ENCODE peak calls at places on chromosomes 7 and 10, in ten cellular contexts. V is IMR-90, G is lung, Y is sigmoid colon, H is thoracic aorta, I is GM12878, P is suprapubic skin, A is RWPE1, B is BJ, Z is esophagus squamous epithelium. Q is an unnamed sample.
A peak's percentile ranks its signal among the peaks of the same experiment; 100 is the strongest.

GRCh38 chr10:109040622-109041021 is 882.7 kb downstream of the XPNPEP1 start:
- DNase-seq in V (no peak), G (no peak), Y (no peak), H (no peak), I (no peak), P (no peak), A (no peak), B (no peak), Z (no peak), Q (no peak)

GRCh38 chr10:81920213-81920829 is 45.3 kb downstream of the NRG3 start:
- DNase-seq in V (no peak), G (no peak), Y (no peak), H (no peak), I (no peak), P (no peak), A (no peak), B (no peak), Z (no peak), Q (no peak)

GRCh38 chr7:48246073-48246472 is 74.8 kb downstream of the ABCA13 start:
- DNase-seq in V (peak; percentile 9), G (peak; percentile 57), Y (no peak), H (no peak), I (peak; percentile 8), P (no peak), A (no peak), B (no peak), Z (no peak), Q (no peak)

GRCh38 chr7:155392726-155393570 is 65.0 kb upstream of the EN2 start:
- DNase-seq in V (no peak), G (no peak), Y (no peak), H (no peak), I (no peak), P (no peak), A (no peak), B (no peak), Z (no peak), Q (no peak)

GRCh38 chr7:410395-410910 is 109.2 kb downstream of the PDGFA start:
- DNase-seq in V (no peak), G (no peak), Y (peak; percentile 36), H (no peak), I (no peak), P (peak; percentile 57), A (no peak), B (no peak), Z (no peak), Q (peak; percentile 80)

GRCh38 chr10:127997241-127997640 is 90.3 kb downstream of the PTPRE start:
- DNase-seq in V (no peak), G (no peak), Y (peak; percentile 27), H (no peak), I (no peak), P (no peak), A (no peak), B (no peak), Z (no peak), Q (no peak)

GRCh38 chr10:876442-876841 is 55.1 kb downstream of the LARP4B start:
- DNase-seq in V (no peak), G (no peak), Y (no peak), H (no peak), I (no peak), P (no peak), A (no peak), B (no peak), Z (no peak), Q (no peak)

GRCh38 chr10:84447701-84448400 is 119.5 kb downstream of the CCSER2 start:
- DNase-seq in V (no peak), G (no peak), Y (no peak), H (no peak), I (no peak), P (no peak), A (no peak), B (no peak), Z (no peak), Q (no peak)

GRCh38 chr7:409344-410281 is 110.0 kb downstream of the PDGFA start:
- DNase-seq in V (no peak), G (no peak), Y (peak; percentile 48), H (no peak), I (no peak), P (peak; percentile 56), A (no peak), B (no peak), Z (no peak), Q (no peak)

GRCh38 chr7:74544706-74545469 is 91.2 kb downstream of the GTF2IRD1 start:
- DNase-seq in V (peak; percentile 64), G (no peak), Y (no peak), H (no peak), I (no peak), P (no peak), A (peak; percentile 26), B (no peak), Z (no peak), Q (no peak)

GRCh38 chr7:91784469-91784868 is 96.0 kb downstream of the MTERF1 start:
- DNase-seq in V (peak; percentile 61), G (no peak), Y (no peak), H (no peak), I (no peak), P (no peak), A (peak; percentile 70), B (peak; percentile 8), Z (no peak), Q (no peak)

GRCh38 chr7:51313276-51314035 is 3.2 kb downstream of the COBL start:
- DNase-seq in V (no peak), G (no peak), Y (no peak), H (no peak), I (no peak), P (no peak), A (no peak), B (no peak), Z (no peak), Q (no peak)

GRCh38 chr7:47559306-47560220 is 22.3 kb downstream of the TNS3 start:
- DNase-seq in V (no peak), G (no peak), Y (no peak), H (no peak), I (no peak), P (no peak), A (no peak), B (no peak), Z (no peak), Q (no peak)

GRCh38 chr7:35241884-35242283 is 12.0 kb downstream of the TBX20 start:
- DNase-seq in V (no peak), G (no peak), Y (no peak), H (no peak), I (no peak), P (no peak), A (no peak), B (no peak), Z (no peak), Q (no peak)
- TF ChIP-seq CTCF in V (no peak), G (no peak), Y (no peak), H (no peak), I (no peak), P (no peak), A (no peak), B (no peak), Z (no peak), Q (peak; percentile 18)

GRCh38 chr10:35640951-35641429 is 1.1 kb downstream of the FZD8 start:
- DNase-seq in V (peak; percentile 87), G (peak; percentile 62), Y (peak; percentile 82), H (no peak), I (no peak), P (no peak), A (peak; percentile 53), B (peak; percentile 19), Z (no peak), Q (peak; percentile 94)

GRCh38 chr10:35640474-35640873 is 1.6 kb downstream of the FZD8 start:
- DNase-seq in V (peak; percentile 76), G (peak; percentile 67), Y (peak; percentile 83), H (peak; percentile 5), I (no peak), P (no peak), A (peak; percentile 57), B (no peak), Z (no peak), Q (no peak)

GRCh38 chr10:35638116-35638515 is 4.0 kb downstream of the FZD8 start:
- DNase-seq in V (no peak), G (no peak), Y (no peak), H (no peak), I (no peak), P (no peak), A (no peak), B (no peak), Z (no peak), Q (no peak)

GRCh38 chr10:35639021-35639521 is 3.0 kb downstream of the FZD8 start:
- DNase-seq in V (no peak), G (no peak), Y (no peak), H (no peak), I (no peak), P (no peak), A (no peak), B (no peak), Z (no peak), Q (no peak)

DNA sequence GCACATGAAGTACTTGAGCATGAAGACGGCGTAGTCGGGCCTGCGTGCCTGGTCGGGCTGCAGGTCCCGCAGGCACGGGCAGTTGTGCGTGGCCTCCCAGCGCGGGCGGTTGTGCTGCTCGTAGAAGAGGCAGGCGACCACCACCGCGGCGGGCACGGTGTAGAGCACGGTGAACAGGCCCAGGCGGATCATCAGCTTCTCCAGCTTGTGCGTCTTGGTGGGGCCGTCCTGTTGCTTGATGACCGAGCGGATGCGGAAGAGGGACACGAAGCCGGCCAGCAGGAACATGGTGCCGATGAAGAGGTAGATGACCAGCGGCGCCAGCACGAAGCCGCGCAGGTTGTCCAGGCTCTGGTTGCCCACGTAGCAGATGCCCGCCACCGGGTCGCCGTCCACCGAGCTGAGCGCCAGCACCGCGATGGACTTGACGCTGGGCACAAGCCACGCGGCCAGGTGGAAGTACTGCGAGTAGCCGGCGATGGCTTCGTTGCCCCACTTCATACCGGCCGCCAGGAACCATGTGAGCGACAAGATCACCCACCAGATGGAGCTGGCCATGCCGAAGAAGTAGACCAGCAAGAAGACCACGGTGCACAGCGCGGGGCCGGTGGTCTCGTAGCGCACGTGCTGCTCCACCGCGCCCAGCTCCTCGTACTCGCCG is 2.3 kb downstream of the FZD8 start:
- DNase-seq in V (peak; percentile 70), G (no peak), Y (peak; percentile 74), H (no peak), I (no peak), P (no peak), A (no peak), B (no peak), Z (no peak), Q (peak; percentile 93)
- TF ChIP-seq CTCF in V (peak; percentile 41), G (no peak), Y (no peak), H (peak; percentile 29), I (no peak), P (no peak), A (no peak), B (peak; percentile 25), Z (no peak), Q (peak; percentile 23)

GRCh38 chr7:43112088-43112940 is at the start of gene HECW1:
- DNase-seq in V (no peak), G (no peak), Y (no peak), H (no peak), I (no peak), P (no peak), A (no peak), B (no peak), Z (no peak), Q (no peak)
- TF ChIP-seq CTCF in V (no peak), G (no peak), Y (no peak), H (no peak), I (no peak), P (no peak), A (no peak), B (no peak), Z (no peak), Q (no peak)

DNA sequence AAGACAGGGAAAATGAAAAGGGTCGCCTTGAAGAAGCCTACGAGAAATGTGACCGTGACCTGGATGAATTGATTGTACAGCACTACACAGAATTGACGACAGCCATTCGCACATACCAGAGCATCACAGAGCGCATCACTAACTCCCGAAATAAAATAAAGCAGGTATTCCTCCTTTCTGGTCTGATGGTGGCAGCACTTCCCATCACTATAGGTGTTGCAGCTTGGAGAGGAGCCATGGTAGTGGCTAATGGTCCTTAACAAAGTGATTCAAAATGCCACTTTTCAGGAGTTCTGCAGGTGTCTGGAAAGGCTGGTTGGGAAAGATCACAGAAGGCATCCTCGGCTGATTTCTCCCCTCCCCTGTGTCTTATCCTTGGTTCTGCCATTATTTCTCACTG is 22.1 kb downstream of the EXOC4 start:
- DNase-seq in V (no peak), G (no peak), Y (no peak), H (no peak), I (no peak), P (no peak), A (no peak), B (no peak), Z (no peak), Q (no peak)
- TF ChIP-seq CTCF in V (no peak), G (no peak), Y (no peak), H (no peak), I (no peak), P (no peak), A (no peak), B (no peak), Z (no peak), Q (peak; percentile 28)